ENCODE peak calls at places on chromosomes 5 and 9, in ten cellular contexts. H, K, N, A, C, V, Q, X, L and R are unnamed samples.

GRCh38 chr5:116379306-116379705 is 195.3 kb downstream of the SEMA6A start:
- DNase-seq in H (no peak), K (no peak), N (no peak), A (no peak), C (no peak), V (no peak), Q (no peak), X (no peak), L (no peak), R (no peak)

GRCh38 chr5:38193015-38193581 is 65.3 kb upstream of the EGFLAM start:
- DNase-seq in H (peak; percentile 64), K (peak; percentile 13), N (peak; percentile 84), A (peak; percentile 85), C (peak; percentile 83), V (peak; percentile 49), Q (peak; percentile 80), X (peak; percentile 38), L (peak; percentile 42), R (peak; percentile 81)

GRCh38 chr9:75083188-75083976 is 4.6 kb downstream of the NMRK1 start:
- DNase-seq in H (peak; percentile 74), K (no peak), N (no peak), A (peak; percentile 26), C (peak; percentile 55), V (no peak), Q (peak; percentile 15), X (peak; percentile 23), L (no peak), R (no peak)

GRCh38 chr5:145471026-145471425 is 364.1 kb downstream of the PRELID2 start:
- DNase-seq in H (no peak), K (no peak), N (no peak), A (no peak), C (no peak), V (no peak), Q (no peak), X (no peak), L (no peak), R (no peak)

GRCh38 chr5:151528996-151529395 is 62.1 kb downstream of the FAT2 start:
- DNase-seq in H (no peak), K (no peak), N (no peak), A (no peak), C (no peak), V (no peak), Q (no peak), X (no peak), L (no peak), R (no peak)

GRCh38 chr9:97188545-97188944 is 118.9 kb upstream of the CCDC180 start:
- DNase-seq in H (no peak), K (no peak), N (no peak), A (no peak), C (no peak), V (no peak), Q (no peak), X (no peak), L (no peak), R (no peak)

GRCh38 chr5:39543335-39543734 is 118.6 kb upstream of the DAB2 start:
- DNase-seq in H (no peak), K (no peak), N (peak; percentile 71), A (no peak), C (no peak), V (no peak), Q (no peak), X (peak; percentile 26), L (no peak), R (peak; percentile 61)

GRCh38 chr9:133980864-133981588 is 11.1 kb downstream of the VAV2 start:
- DNase-seq in H (no peak), K (no peak), N (no peak), A (no peak), C (no peak), V (no peak), Q (no peak), X (no peak), L (no peak), R (no peak)

GRCh38 chr5:115096034-115096769 is 73.5 kb downstream of the TRIM36 start:
- DNase-seq in H (no peak), K (no peak), N (no peak), A (no peak), C (no peak), V (peak; percentile 17), Q (no peak), X (no peak), L (no peak), R (no peak)

DNA sequence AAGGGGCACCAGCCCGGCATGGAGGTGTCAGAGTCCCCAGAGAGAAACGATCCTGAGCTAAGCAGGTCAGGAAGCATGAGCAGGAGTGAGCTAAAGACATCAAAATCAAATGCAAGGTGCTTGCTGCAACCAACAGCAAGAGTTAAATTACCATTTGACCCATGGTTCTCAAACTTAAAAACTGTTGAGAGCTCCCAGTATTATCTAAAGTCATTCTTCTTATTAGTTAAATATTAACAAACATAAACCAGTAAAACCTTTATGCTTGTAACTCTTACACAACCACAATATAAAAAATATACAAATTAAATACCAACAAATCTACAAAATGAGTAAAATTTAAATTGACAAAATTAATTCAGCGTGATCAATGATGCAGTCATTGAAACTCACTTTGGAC is 51.5 kb downstream of the FANCC start:
- DNase-seq in H (no peak), K (no peak), N (no peak), A (no peak), C (no peak), V (no peak), Q (no peak), X (no peak), L (no peak), R (no peak)
- H3K4me2 ChIP-seq in H (no peak overlapping the region), K (no peak overlapping the region), N (no peak overlapping the region), A (no peak overlapping the region), C (no peak overlapping the region), V (no peak overlapping the region), Q (no peak overlapping the region), X (no peak overlapping the region), L (no peak overlapping the region), R (no peak overlapping the region)

GRCh38 chr9:21989440-21990189 is 4.6 kb downstream of the CDKN2A start:
- DNase-seq in H (no peak), K (no peak), N (peak; percentile 36), A (no peak), C (peak; percentile 68), V (no peak), Q (peak; percentile 58), X (no peak), L (no peak), R (no peak)
- TF ChIP-seq EZH2 in H (no peak), K (no peak), N (no peak), A (no peak), C (peak; percentile 93), V (no peak), Q (peak; percentile 78), X (no peak), L (no peak), R (no peak)

DNA sequence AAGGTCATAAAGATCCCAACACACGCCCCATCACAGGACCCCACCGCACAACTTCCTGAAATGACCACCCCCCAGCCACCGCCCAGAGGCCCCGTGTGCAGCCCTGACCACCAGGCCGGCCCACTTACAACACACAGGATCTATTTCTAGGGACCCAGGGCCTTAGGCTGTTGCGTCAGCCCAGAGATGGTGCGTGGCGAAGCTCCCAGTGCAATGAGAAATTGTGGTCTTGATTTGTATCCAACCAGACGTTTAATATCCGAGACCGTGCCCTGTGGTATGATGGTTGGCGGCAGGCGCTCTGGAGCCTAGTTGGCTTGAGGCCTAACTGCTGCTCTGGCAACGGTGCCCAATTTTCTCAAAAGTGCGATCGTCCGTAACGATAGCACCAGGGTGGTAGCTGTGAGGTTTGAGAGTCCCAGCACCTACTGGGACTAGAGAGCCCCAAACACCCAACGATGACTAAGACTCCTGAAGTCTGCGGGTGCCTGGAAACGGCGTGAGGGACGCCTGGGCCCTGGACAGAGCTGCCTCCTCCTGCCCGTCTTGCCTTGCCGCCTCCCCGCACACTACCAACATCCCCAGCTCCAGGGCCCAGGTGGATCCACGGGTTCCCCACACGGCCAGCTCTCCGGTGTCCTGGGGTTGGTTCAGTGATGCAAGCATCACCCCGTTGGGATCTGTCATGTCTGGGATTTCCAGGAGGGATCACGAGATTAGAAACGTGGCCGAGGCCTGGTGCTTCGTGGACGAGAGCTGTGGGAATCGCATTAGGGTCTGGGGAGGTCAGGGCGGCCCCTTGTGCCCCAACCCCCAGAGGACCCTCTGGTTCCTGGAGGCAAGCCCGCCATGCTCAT is 32.4 kb upstream of the SLC6A19 start:
- DNase-seq in H (no peak), K (no peak), N (no peak), A (no peak), C (no peak), V (no peak), Q (no peak), X (no peak), L (no peak), R (no peak)
- H3K4me2 ChIP-seq in H (no peak overlapping the region), K (no peak overlapping the region), N (no peak overlapping the region), A (no peak overlapping the region), C (no peak overlapping the region), V (no peak overlapping the region), Q (no peak overlapping the region), X (no peak overlapping the region), L (no peak overlapping the region), R (no peak overlapping the region)

DNA sequence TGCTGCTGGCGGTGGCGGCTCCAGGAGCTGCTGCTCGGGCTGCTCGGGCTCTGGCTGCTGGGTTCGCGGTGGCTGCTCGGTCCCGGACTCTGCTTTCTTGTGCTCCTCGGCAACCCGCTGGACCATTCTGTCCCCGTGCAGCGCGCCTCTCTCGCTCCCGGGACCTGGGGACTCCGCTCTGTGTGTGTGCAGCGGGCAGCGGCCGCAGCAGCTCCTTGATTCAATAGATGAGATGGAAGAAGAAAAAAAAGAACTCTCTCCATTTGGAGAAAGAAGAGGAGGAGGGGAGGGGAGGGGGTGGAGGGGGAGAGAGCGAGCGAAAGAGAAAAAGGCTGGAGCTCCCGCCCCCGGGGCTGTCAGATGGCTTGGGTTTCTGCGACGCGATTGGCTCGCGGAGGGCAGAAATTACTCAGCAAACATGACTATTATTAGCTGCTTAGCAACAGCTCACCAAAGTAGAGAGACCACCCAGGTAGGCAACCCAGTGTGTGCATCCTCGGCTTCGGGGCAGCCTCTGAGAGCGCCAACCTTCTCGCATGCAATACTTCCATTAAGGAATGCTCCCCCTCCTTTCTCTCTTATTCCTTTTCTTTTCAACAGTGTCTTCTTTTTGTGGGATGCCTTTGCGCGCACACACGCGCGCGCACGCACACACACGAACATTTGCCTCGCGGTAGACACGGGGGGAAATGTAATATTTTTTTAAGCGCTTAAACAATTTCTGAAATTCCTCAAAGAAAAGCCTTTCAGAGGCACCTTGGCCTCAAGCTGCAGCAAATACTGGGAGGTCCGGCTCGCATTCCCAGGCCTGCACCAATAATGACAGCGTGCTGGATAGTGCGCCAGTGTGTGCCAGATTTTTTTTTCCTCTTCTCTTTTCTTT is 7.6 kb downstream of the PTCH1 start:
- DNase-seq in H (peak; percentile 73), K (no peak), N (peak; percentile 93), A (peak; percentile 74), C (peak; percentile 82), V (peak; percentile 91), Q (peak; percentile 99), X (peak; percentile 80), L (peak; percentile 69), R (peak; percentile 83)
- TF ChIP-seq EZH2 in H (no peak), K (no peak), N (no peak), A (no peak), C (no peak), V (no peak), Q (no peak), X (no peak), L (no peak), R (no peak)